ENCODE peak calls at places on chromosome X, in nine cellular contexts. P is H1, R is GM12878, L is K562, N is A549, Q is WTC11, M is NB4, B is HCT116, E is HepG2. C is an unnamed sample.

GRCh38 chrX:153924149-153924861 is 1.8 kb downstream of the ARHGAP4 start:
- DNase-seq in B (no peak), E (peak; percentile 58), Q (no peak), N (peak; percentile 34), P (no peak), L (no peak), M (peak; percentile 87), R (no peak), C (peak; percentile 67)

GRCh38 chrX:78708830-78709229 is 38.7 kb upstream of the LPAR4 start:
- DNase-seq in N (no peak), E (no peak), R (no peak), B (no peak), M (no peak), L (no peak), Q (no peak), P (no peak), C (no peak)

GRCh38 chrX:10006086-10006485 is 38.9 kb downstream of the CLDN34 start:
- DNase-seq in Q (no peak), B (no peak), N (no peak), E (no peak), M (no peak), L (no peak), P (no peak), R (no peak), C (no peak)

GRCh38 chrX:112874140-112874539 is 33.5 kb upstream of the AMOT start:
- DNase-seq in N (no peak), L (no peak), M (no peak), Q (no peak), P (no peak), B (no peak), E (no peak), R (no peak), C (no peak)

GRCh38 chrX:12779534-12779933 is 11.7 kb upstream of the PRPS2 start:
- DNase-seq in E (peak; percentile 37), B (no peak), N (peak; percentile 39), M (no peak), L (no peak), P (no peak), R (no peak), Q (no peak), C (peak; percentile 37)

GRCh38 chrX:65034292-65034640 is 58.0 kb upstream of the ZC4H2 start:
- DNase-seq in P (no peak), M (no peak), R (no peak), B (no peak), L (no peak), E (no peak), Q (no peak), N (no peak), C (no peak)

GRCh38 chrX:9033586-9033985 is 341 bp downstream of the FAM9B start:
- DNase-seq in B (no peak), Q (no peak), P (no peak), R (no peak), M (no peak), L (no peak), N (no peak), E (no peak), C (no peak)

GRCh38 chrX:7021991-7022390 is 125.5 kb upstream of the STS start:
- DNase-seq in R (no peak), L (no peak), Q (no peak), E (no peak), B (no peak), M (no peak), P (no peak), N (no peak), C (no peak)

GRCh38 chrX:72609313-72609712 is 36.7 kb upstream of the HDAC8 start:
- DNase-seq in R (no peak), E (peak; percentile 0), N (peak; percentile 13), L (peak; percentile 5), M (peak; percentile 1), P (no peak), Q (no peak), B (no peak), C (peak; percentile 32)

GRCh38 chrX:131025336-131025735 is 32.8 kb upstream of the ARHGAP36 start:
- DNase-seq in Q (no peak), L (no peak), M (no peak), R (no peak), P (no peak), E (peak; percentile 33), N (no peak), B (no peak), C (no peak)

GRCh38 chrX:48521353-48522243 is at the start of gene EBP:
- DNase-seq in E (peak; percentile 84), L (peak; percentile 94), B (peak; percentile 88), N (peak; percentile 96), P (peak; percentile 70), Q (peak; percentile 88), R (peak; percentile 83), M (peak; percentile 96), C (peak; percentile 83)

GRCh38 chrX:48523682-48524081 is 2.1 kb downstream of the EBP start:
- DNase-seq in N (no peak), M (no peak), R (no peak), B (no peak), E (no peak), P (no peak), Q (no peak), L (no peak), C (no peak)

GRCh38 chrX:48520455-48520854 is 1.2 kb upstream of the EBP start:
- DNase-seq in Q (no peak), E (no peak), P (no peak), N (no peak), B (no peak), L (no peak), M (no peak), R (no peak), C (no peak)

GRCh38 chrX:48522291-48522690 is 683 bp downstream of the EBP start:
- DNase-seq in L (peak; percentile 40), N (no peak), P (no peak), R (no peak), Q (no peak), B (no peak), M (no peak), E (peak; percentile 43), C (no peak)

GRCh38 chrX:48520976-48521352 is 644 bp upstream of the EBP start:
- DNase-seq in N (no peak), P (no peak), E (no peak), B (no peak), R (no peak), M (peak; percentile 41), L (peak; percentile 42), Q (no peak), C (no peak)
- TF ChIP-seq MAX in N (no peak), P (no peak), E (no peak), B (no peak), R (no peak), M (no peak), L (no peak), Q (no peak), C (no peak)

DNA sequence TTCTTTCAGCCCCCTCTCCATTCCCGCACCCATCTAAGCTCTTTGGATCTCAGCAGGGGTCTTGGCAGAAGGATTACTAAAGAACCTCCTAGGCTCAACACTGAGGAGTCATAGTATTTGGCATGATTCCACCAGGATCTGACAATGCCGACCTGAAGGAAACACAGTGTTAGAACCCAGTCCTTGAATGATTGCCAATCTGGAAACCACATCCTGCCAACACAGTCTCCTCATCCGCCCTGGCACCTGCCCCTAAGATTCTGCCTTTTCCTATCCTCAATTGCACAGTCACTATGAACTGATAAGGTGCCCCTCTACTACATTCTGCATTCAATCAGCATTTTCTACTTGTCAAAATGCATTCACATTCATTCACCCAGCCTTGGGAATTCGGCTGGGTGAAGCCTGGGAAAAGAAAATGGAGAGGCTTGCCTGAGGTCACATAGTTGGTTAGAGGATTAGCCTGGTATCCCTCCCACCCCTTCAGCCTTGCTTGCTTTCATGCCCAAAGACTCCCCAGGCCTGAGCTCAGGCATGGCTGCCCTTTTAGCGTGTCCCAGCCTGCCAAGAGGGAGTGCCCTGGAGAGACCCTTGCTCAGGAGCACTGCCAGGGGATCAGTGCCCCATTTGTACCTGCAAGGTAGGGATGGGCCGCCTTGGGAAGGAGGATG is 2.2 kb upstream of the CLDN2 start:
- DNase-seq in R (no peak), L (no peak), E (no peak), B (peak; percentile 88), Q (no peak), M (no peak), N (peak; percentile 60), P (no peak), C (peak; percentile 86)
- TF ChIP-seq MAX in R (no peak), L (no peak), E (no peak), B (peak; percentile 21), Q (no peak), M (no peak), N (no peak), P (no peak), C (no peak)

GRCh38 chrX:136183175-136183574 is 35.8 kb downstream of the FHL1 start:
- DNase-seq in N (no peak), Q (no peak), M (no peak), E (no peak), P (no peak), R (no peak), B (no peak), L (no peak), C (no peak)
- TF ChIP-seq MAX in N (no peak), Q (no peak), M (no peak), E (no peak), P (no peak), R (no peak), B (no peak), L (no peak), C (no peak)

DNA sequence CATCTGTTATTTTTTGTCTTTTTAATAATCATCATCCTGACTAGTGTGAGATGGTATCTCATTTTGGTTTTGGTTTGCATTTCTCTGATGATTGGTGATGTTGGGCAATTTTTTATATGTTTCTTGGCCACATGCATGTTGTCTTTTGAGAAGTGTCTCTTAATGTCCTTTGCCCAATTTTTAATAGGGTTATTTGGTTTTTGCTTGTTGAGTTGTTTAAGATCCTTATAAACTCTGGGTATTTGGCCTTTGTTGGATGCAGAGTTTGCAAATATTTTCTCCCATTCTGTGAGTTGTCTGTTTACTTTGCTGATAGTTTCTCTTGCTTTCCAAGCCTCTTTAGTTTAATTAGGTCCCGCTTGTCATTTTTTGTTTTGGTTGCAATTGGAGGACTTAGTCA is 152.1 kb upstream of the MED14 start:
- DNase-seq in R (no peak), P (no peak), M (no peak), Q (no peak), L (no peak), N (no peak), B (no peak), E (no peak), C (no peak)
- TF ChIP-seq MAX in R (no peak), P (no peak), M (no peak), Q (no peak), L (no peak), N (no peak), B (no peak), E (no peak), C (no peak)

DNA sequence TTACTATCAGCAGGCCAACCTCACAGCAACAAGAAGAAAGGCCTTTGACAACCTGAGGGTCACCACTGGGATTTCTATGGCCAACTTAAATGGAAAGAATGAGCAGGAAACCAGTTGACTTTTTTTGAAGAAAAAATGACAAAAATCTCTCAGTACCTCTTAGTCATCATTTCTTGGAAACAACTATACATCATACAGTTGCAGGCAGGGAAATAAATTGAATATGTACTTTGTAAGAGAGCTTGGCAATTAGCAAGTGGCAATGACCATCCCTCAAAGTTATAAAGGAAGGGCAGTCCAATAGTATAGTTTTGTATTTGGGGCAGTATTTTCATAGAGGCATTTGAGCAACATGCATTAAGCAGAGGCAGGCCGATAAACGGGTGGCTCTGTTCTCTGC is 83.4 kb upstream of the AMELX start:
- DNase-seq in B (no peak), L (no peak), Q (no peak), R (no peak), E (no peak), N (no peak), M (no peak), P (no peak), C (no peak)
- TF ChIP-seq MAX in B (no peak), L (no peak), Q (no peak), R (no peak), E (no peak), N (no peak), M (no peak), P (no peak), C (no peak)

C was measured in endothelial cell of umbilical vein.